ENCODE peak calls at places on chromosome 4, in seven cellular contexts. S is nephron progenitor cell, M is fibroblast of the aortic adventitia, U is heart right ventricle, A is GM23248, O is fibroblast of gingiva, J is substantia nigra. P is an unnamed sample.

GRCh38 chr4:121011780-121012340 is 60.5 kb downstream of the NDNF start:
- DNase-seq in S (no peak), M (no peak), U (no peak), A (no peak), O (no peak), J (no peak), P (no peak)

GRCh38 chr4:123083612-123084011 is 161.2 kb upstream of the NUDT6 start:
- DNase-seq in S (no peak), M (no peak), U (no peak), A (no peak), O (no peak), J (no peak), P (no peak)

GRCh38 chr4:118398226-118399090 is 45.7 kb upstream of the PRSS12 start:
- DNase-seq in S (no peak), M (no peak), U (no peak), A (no peak), O (no peak), J (no peak), P (no peak)

GRCh38 chr4:139734201-139734874 is 68.7 kb downstream of the MGST2 start:
- DNase-seq in S (no peak), M (peak; percentile 75), U (no peak), A (peak; percentile 78), O (peak; percentile 91), J (no peak), P (no peak)

GRCh38 chr4:143307536-143307935 is 29.1 kb upstream of the GAB1 start:
- DNase-seq in S (no peak), M (no peak), U (no peak), A (no peak), O (no peak), J (no peak), P (no peak)

GRCh38 chr4:29908276-29908675 is 811.9 kb upstream of the PCDH7 start:
- DNase-seq in S (no peak), M (no peak), U (no peak), A (no peak), O (no peak), J (no peak), P (no peak)

GRCh38 chr4:125323547-125324100 is 8.9 kb downstream of the FAT4 start:
- DNase-seq in S (no peak), M (peak; percentile 81), U (no peak), A (peak; percentile 80), O (peak; percentile 29), J (no peak), P (no peak)

GRCh38 chr4:141768954-141769353 is 132.6 kb downstream of the IL15 start:
- DNase-seq in S (no peak), M (peak; percentile 74), U (no peak), A (peak; percentile 89), O (peak; percentile 78), J (no peak), P (no peak)

GRCh38 chr4:137299281-137299680 is 233.0 kb downstream of the PCDH18 start:
- DNase-seq in S (no peak), M (no peak), U (no peak), A (no peak), O (no peak), J (no peak), P (no peak)

GRCh38 chr4:7956306-7957112 is 16.8 kb upstream of the AFAP1 start:
- DNase-seq in S (no peak), M (peak; percentile 80), U (no peak), A (peak; percentile 84), O (peak; percentile 60), J (peak; percentile 32), P (no peak)

GRCh38 chr4:83644677-83645639 is 109.0 kb downstream of the GPAT3 start:
- DNase-seq in S (peak; percentile 33), M (peak; percentile 80), U (no peak), A (peak; percentile 66), O (peak; percentile 62), J (no peak), P (peak; percentile 24)

GRCh38 chr4:100797356-100797755 is 279.5 kb upstream of the EMCN start:
- DNase-seq in S (no peak), M (no peak), U (no peak), A (no peak), O (no peak), J (no peak), P (no peak)

GRCh38 chr4:38069271-38069760 is 109.1 kb downstream of the PTTG2 start:
- DNase-seq in S (peak; percentile 32), M (peak; percentile 94), U (no peak), A (peak; percentile 86), O (no peak), J (no peak), P (no peak)

GRCh38 chr4:126906466-126906865 is 726.3 kb upstream of the INTU start:
- DNase-seq in S (no peak), M (no peak), U (no peak), A (no peak), O (no peak), J (no peak), P (no peak)

GRCh38 chr4:146488495-146489174 is 33.1 kb downstream of the SLC10A7 start:
- DNase-seq in S (no peak), M (peak; percentile 13), U (no peak), A (no peak), O (no peak), J (no peak), P (no peak)

GRCh38 chr4:23163649-23164436 is 471.1 kb downstream of the GBA3 start:
- DNase-seq in S (no peak), M (no peak), U (no peak), A (no peak), O (no peak), J (no peak), P (no peak)

GRCh38 chr4:93878566-93878965 is 50.0 kb downstream of the ATOH1 start:
- DNase-seq in S (no peak), M (no peak), U (no peak), A (no peak), O (no peak), J (no peak), P (no peak)

GRCh38 chr4:26441110-26441509 is 49.2 kb downstream of the CCKAR start:
- DNase-seq in S (no peak), M (peak; percentile 68), U (no peak), A (peak; percentile 59), O (peak; percentile 22), J (no peak), P (no peak)

GRCh38 chr4:72975488-72975784 is 94.1 kb downstream of the COX18 start:
- DNase-seq in S (no peak), M (peak; percentile 63), U (no peak), A (peak; percentile 47), O (peak; percentile 66), J (no peak), P (no peak)

GRCh38 chr4:8907596-8908205 is 36.1 kb upstream of the HMX1 start:
- DNase-seq in S (no peak), M (no peak), U (no peak), A (no peak), O (no peak), J (no peak), P (no peak)